ENCODE peak calls at places on chromosomes 4 and X, in six cellular contexts. D, P, N, Y, G and H are unnamed samples.

GRCh38 chr4:54499308-54500074 is 158.3 kb upstream of the KIT start:
- DNase-seq in G (no peak), N (peak), P (peak), D (no peak), Y (no peak), H (no peak)

GRCh38 chr4:127506283-127506682 is 126.5 kb upstream of the INTU start:
- DNase-seq in D (no peak), Y (no peak), N (no peak), G (no peak), P (no peak), H (no peak)

GRCh38 chrX:73214366-73215094 is at the start of gene NAP1L2:
- DNase-seq in G (no peak), P (peak), N (peak), D (peak), Y (peak), H (peak)

GRCh38 chr4:149605601-149606378 is 209.9 kb downstream of the IQCM start:
- DNase-seq in D (no peak), N (no peak), P (peak), G (no peak), Y (no peak), H (no peak)

GRCh38 chrX:71917621-71918341 is 7.1 kb downstream of the NHSL2 start:
- DNase-seq in D (no peak), N (no peak), P (peak), G (no peak), Y (no peak), H (no peak)

GRCh38 chrX:22855693-22856092 is 144.1 kb upstream of the DDX53 start:
- DNase-seq in D (no peak), P (no peak), G (no peak), Y (no peak), N (no peak), H (no peak)

GRCh38 chr4:89221175-89221867 is 86.3 kb downstream of the GPRIN3 start:
- DNase-seq in G (no peak), P (peak), N (no peak), D (no peak), Y (no peak), H (peak)

GRCh38 chrX:86023806-86024205 is 23.6 kb downstream of the CHM start:
- DNase-seq in N (no peak), G (no peak), P (no peak), D (no peak), Y (no peak), H (no peak)

GRCh38 chr4:26108024-26108423 is 194.0 kb downstream of the SMIM20 start:
- DNase-seq in Y (no peak), N (no peak), G (no peak), D (no peak), P (no peak), H (no peak)
- TF ChIP-seq CTCF in Y (no peak), N (no peak), G (no peak), D (no peak), P (no peak), H (peak)

GRCh38 chrX:50475208-50475607 is 4.6 kb upstream of the DGKK start:
- DNase-seq in D (no peak), G (no peak), N (no peak), P (no peak), Y (no peak), H (no peak)

GRCh38 chrX:50469206-50469605 is 1.4 kb downstream of the DGKK start:
- DNase-seq in G (no peak), D (no peak), N (no peak), P (no peak), Y (no peak), H (no peak)

GRCh38 chrX:50470103-50471031 is at the start of gene DGKK:
- DNase-seq in P (no peak), Y (no peak), G (no peak), N (no peak), D (no peak), H (no peak)

GRCh38 chrX:50471390-50471789 is 765 bp upstream of the DGKK start:
- DNase-seq in Y (no peak), P (no peak), D (no peak), G (no peak), N (no peak), H (no peak)
- H3K4me3 ChIP-seq in Y (no peak), P (no peak), D (no peak), G (no peak), N (no peak), H (no peak)

DNA sequence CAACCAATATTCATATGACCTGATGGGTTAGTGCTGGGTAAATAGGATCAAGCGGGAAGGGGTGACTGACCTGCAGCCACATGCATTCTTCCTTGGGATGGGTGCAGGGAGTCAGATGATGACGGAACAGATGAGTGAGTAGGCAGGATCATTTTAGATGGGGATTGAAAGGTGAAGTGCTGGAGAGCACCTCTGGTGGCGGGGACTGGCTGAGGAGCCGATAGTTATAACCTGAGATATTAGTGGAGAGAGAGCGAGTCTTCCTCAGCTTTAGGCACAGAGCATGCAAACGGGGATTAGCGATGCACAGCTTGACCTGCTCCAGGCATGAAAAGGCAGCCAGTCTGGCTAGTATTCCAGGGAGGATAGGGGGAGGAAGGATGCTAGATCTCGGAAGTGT is 99.1 kb downstream of the AFF1 start:
- DNase-seq in G (no peak), P (no peak), D (no peak), N (no peak), Y (no peak), H (no peak)
- TF ChIP-seq CTCF in G (no peak), P (no peak), D (no peak), N (no peak), Y (no peak), H (no peak)

GRCh38 chr4:108035691-108036090 is 46.0 kb downstream of the HADH start:
- DNase-seq in G (no peak), D (no peak), Y (no peak), N (no peak), P (no peak), H (no peak)
- H3K4me3 ChIP-seq in G (no peak), D (no peak), Y (no peak), N (no peak), P (no peak), H (no peak)

DNA sequence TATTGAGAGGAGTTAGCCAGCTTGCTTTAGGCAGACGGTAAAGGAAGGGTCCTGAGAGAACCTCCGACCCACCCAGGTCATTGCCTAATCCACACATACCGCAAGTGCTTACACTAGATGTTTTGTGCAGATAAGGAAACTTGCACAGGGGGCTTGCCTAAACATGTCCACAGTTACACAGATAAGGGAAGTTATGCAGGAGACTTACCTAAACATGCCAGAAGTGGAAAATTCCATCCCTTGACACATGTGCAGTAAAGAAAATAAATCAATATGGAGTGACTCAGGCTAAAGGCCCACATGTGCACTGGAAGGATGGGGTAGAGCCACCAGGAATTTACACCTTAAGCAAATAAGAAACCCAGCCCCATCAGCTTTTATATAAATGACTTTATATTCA is 232.8 kb upstream of the HDX start:
- DNase-seq in D (no peak), N (no peak), Y (no peak), G (no peak), P (no peak), H (peak)
- TF ChIP-seq CTCF in D (no peak), N (no peak), Y (no peak), G (no peak), P (no peak), H (no peak)

GRCh38 chrX:106802063-106802387 is 448 bp upstream of the TBC1D8B start:
- DNase-seq in Y (no peak), G (no peak), D (no peak), N (no peak), P (no peak), H (no peak)

GRCh38 chrX:106802388-106803275 is at the start of gene TBC1D8B:
- DNase-seq in Y (peak), N (peak), G (peak), P (peak), D (peak), H (peak)
- H3K4me3 ChIP-seq in Y (peak), N (peak), G (peak), P (peak), D (peak), H (peak)

DNA sequence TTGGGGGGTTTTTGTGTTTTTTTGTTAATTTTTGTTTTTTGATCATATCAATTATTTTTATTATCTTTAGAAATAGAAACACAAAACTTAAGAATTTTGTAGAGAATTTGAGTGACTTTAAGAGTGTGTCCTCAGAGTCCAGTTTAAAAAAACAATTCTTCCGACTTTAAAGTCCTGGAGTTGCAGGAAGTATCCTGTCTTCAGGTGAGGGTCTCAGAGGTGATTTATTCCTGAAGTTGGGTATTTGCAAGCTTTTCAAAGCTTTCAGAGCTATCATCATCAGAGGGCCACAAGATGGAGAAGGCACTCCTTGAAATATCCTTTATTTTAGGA is 23.0 kb downstream of the TLR10 start:
- DNase-seq in P (no peak), Y (no peak), G (no peak), D (no peak), N (no peak), H (no peak)
- TF ChIP-seq CTCF in P (no peak), Y (no peak), G (no peak), D (no peak), N (no peak), H (no peak)

DNA sequence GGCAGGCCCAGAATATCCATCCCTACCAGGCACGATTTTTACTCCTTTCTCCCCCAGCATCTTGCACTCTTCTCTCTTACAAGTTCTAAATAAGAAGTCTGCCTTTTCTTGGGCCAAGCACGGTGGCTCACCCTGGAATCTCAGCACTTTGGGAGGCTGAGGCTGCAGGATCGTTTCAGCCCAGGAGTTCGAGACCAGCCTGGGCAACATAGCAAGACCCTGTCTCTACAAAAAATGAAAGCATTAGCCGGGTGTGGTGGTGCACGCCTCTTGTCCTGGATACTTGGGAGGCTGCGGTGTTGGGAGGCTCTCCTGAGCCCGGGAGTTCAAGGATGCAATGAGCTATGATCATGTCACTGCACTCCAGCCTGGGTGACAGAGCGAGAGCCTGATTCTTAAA is 64.8 kb downstream of the IRF2 start:
- DNase-seq in N (no peak), Y (no peak), P (no peak), D (no peak), G (no peak), H (no peak)
- H3K4me3 ChIP-seq in N (no peak), Y (no peak), P (no peak), D (no peak), G (no peak), H (no peak)